ENCODE peak calls at places on chromosomes 5 and 9, in seven cellular contexts. D, P, B, L, E, X and O are unnamed samples.

GRCh38 chr9:136886610-136887597 is 588 bp downstream of the TRAF2 start:
- DNase-seq in D (no peak), P (no peak), B (peak), L (peak), E (peak), X (no peak), O (peak)

GRCh38 chr5:59548807-59549357 is 344.6 kb downstream of the PDE4D start:
- DNase-seq in D (no peak), P (no peak), B (peak), L (no peak), E (no peak), X (peak), O (no peak)

GRCh38 chr9:120712539-120713031 is 1.7 kb downstream of the MEGF9 start:
- DNase-seq in D (no peak), P (no peak), B (no peak), L (no peak), E (no peak), X (no peak), O (no peak)

GRCh38 chr5:151068189-151068570 is 12.7 kb downstream of the TNIP1 start:
- DNase-seq in D (no peak), P (no peak), B (no peak), L (no peak), E (no peak), X (no peak), O (no peak)

GRCh38 chr5:142300677-142301076 is 24.1 kb downstream of the SPRY4 start:
- DNase-seq in D (no peak), P (no peak), B (no peak), L (no peak), E (no peak), X (no peak), O (no peak)

GRCh38 chr5:31193591-31194457 is at the start of gene CDH6:
- DNase-seq in D (no peak), P (no peak), B (peak), L (peak), E (no peak), X (peak), O (peak)

GRCh38 chr5:42811591-42812392 is at the start of gene SELENOP:
- DNase-seq in D (peak), P (no peak), B (no peak), L (peak), E (peak), X (peak), O (peak)

GRCh38 chr5:77698920-77699319 is 60.4 kb upstream of the OTP start:
- DNase-seq in D (no peak), P (no peak), B (no peak), L (no peak), E (no peak), X (no peak), O (no peak)

GRCh38 chr5:6907320-6907918 is 194.2 kb downstream of the TENT4A start:
- DNase-seq in D (no peak), P (no peak), B (no peak), L (no peak), E (no peak), X (no peak), O (no peak)

GRCh38 chr5:151036556-151036955 is 16.2 kb downstream of the GPX3 start:
- DNase-seq in D (no peak), P (no peak), B (no peak), L (no peak), E (no peak), X (no peak), O (no peak)

GRCh38 chr5:148957591-148958202 is 105.2 kb downstream of the SH3TC2 start:
- DNase-seq in D (peak), P (no peak), B (no peak), L (peak), E (peak), X (peak), O (peak)

GRCh38 chr5:152704286-152704685 is 299.2 kb upstream of the NMUR2 start:
- DNase-seq in D (no peak), P (no peak), B (no peak), L (no peak), E (no peak), X (no peak), O (no peak)

GRCh38 chr5:14696851-14697250 is 32.3 kb downstream of the OTULIN start:
- DNase-seq in D (no peak), P (no peak), B (no peak), L (no peak), E (no peak), X (no peak), O (no peak)

GRCh38 chr9:104863180-104863883 is 64.6 kb downstream of the ABCA1 start:
- DNase-seq in D (peak), P (peak), B (peak), L (peak), E (peak), X (peak), O (peak)

GRCh38 chr5:171907731-171908343 is 98.6 kb downstream of the FBXW11 start:
- DNase-seq in D (peak), P (peak), B (peak), L (peak), E (peak), X (peak), O (peak)

GRCh38 chr9:95551406-95551805 is 34.6 kb upstream of the PTCH1 start:
- DNase-seq in D (no peak), P (no peak), B (no peak), L (no peak), E (no peak), X (no peak), O (no peak)

GRCh38 chr9:33133186-33133585 is 34.0 kb downstream of the B4GALT1 start:
- DNase-seq in D (no peak), P (no peak), B (no peak), L (no peak), E (no peak), X (no peak), O (no peak)

GRCh38 chr9:106670418-106670817 is 192.5 kb upstream of the ZNF462 start:
- DNase-seq in D (no peak), P (no peak), B (no peak), L (no peak), E (no peak), X (no peak), O (no peak)

GRCh38 chr5:143694357-143694756 is 117.6 kb upstream of the HMHB1 start:
- DNase-seq in D (no peak), P (no peak), B (no peak), L (no peak), E (no peak), X (no peak), O (no peak)

GRCh38 chr5:54761213-54761701 is 224.1 kb downstream of the ESM1 start:
- DNase-seq in D (no peak), P (no peak), B (no peak), L (no peak), E (peak), X (no peak), O (peak)

GRCh38 chr5:176742246-176743105 is 67.9 kb upstream of the UNC5A start:
- DNase-seq in D (peak), P (no peak), B (no peak), L (no peak), E (no peak), X (no peak), O (no peak)

GRCh38 chr9:18910858-18911257 is 122.2 kb downstream of the SAXO1 start:
- DNase-seq in D (no peak), P (no peak), B (no peak), L (no peak), E (peak), X (no peak), O (no peak)

GRCh38 chr9:136090768-136091581 is 4.1 kb downstream of the NACC2 start:
- DNase-seq in D (no peak), P (no peak), B (no peak), L (peak), E (peak), X (no peak), O (peak)

GRCh38 chr5:175517824-175518450 is 39.6 kb downstream of the SFXN1 start:
- DNase-seq in D (no peak), P (no peak), B (no peak), L (no peak), E (peak), X (peak), O (peak)

GRCh38 chr5:136666970-136667620 is 301.8 kb upstream of the TRPC7 start:
- DNase-seq in D (no peak), P (no peak), B (no peak), L (no peak), E (no peak), X (no peak), O (no peak)

GRCh38 chr5:93582677-93583524 is at the start of gene NR2F1:
- DNase-seq in D (peak), P (no peak), B (peak), L (peak), E (peak), X (peak), O (peak)

GRCh38 chr5:150740992-150741391 is 17.8 kb downstream of the DCTN4 start:
- DNase-seq in D (no peak), P (no peak), B (no peak), L (no peak), E (no peak), X (no peak), O (no peak)

GRCh38 chr9:71822935-71823334 is 54.6 kb upstream of the CEMIP2 start:
- DNase-seq in D (no peak), P (no peak), B (no peak), L (no peak), E (no peak), X (no peak), O (no peak)

GRCh38 chr5:88671808-88672499 is 211.0 kb downstream of the MEF2C start:
- DNase-seq in D (no peak), P (no peak), B (no peak), L (no peak), E (no peak), X (no peak), O (no peak)

GRCh38 chr5:97118623-97119022 is 23.8 kb downstream of the LIX1 start:
- DNase-seq in D (no peak), P (no peak), B (no peak), L (no peak), E (no peak), X (no peak), O (no peak)

GRCh38 chr5:98463676-98464075 is 309.8 kb upstream of the RGMB start:
- DNase-seq in D (no peak), P (no peak), B (no peak), L (no peak), E (no peak), X (no peak), O (no peak)

GRCh38 chr5:54083851-54084250 is 226.5 kb downstream of the ARL15 start:
- DNase-seq in D (no peak), P (no peak), B (no peak), L (no peak), E (no peak), X (peak), O (peak)

GRCh38 chr9:79616013-79616412 is 44.2 kb downstream of the TLE4 start:
- DNase-seq in D (no peak), P (no peak), B (no peak), L (no peak), E (no peak), X (no peak), O (no peak)

GRCh38 chr5:149785341-149785740 is 55.2 kb downstream of the PPARGC1B start:
- DNase-seq in D (peak), P (no peak), B (no peak), L (peak), E (no peak), X (no peak), O (no peak)

GRCh38 chr5:138753794-138754698 is 821 bp downstream of the CTNNA1 start:
- DNase-seq in D (peak), P (no peak), B (peak), L (peak), E (peak), X (peak), O (peak)

GRCh38 chr5:24804221-24804681 is 159.5 kb upstream of the CDH10 start:
- DNase-seq in D (no peak), P (no peak), B (no peak), L (no peak), E (no peak), X (peak), O (no peak)

DNA sequence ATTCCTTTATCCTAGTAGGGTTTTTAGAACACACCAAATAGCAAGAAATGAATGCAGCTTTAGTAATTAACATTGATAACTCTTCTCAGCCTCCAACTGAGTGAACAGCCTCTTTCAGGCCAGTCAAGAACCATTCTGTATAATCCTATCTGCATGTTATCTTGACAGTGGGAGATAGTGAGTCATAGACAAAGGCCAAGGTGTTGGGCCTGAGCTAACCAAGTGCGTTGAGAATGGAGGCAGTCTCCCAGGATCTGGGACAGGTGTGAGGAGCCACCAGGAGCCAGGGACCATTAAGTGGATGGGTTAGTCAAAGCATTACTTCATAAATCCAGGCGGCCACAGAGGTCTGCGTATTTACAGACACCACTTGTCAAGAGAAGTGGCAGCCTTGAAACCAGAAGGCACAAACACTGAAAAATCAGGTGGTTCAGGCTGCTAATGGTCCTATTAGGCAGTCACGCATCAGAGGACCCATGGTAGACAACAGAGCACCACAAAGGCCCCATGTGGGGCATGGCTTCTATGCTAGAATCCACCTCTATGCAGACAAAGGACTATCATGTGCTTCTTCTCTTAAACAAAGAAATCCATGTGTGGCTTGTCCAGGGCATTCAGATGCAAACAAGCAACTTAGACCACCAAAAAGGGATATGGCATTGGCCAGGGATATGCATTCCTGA is 409.7 kb upstream of the PIK3R1 start:
- DNase-seq in D (no peak), P (no peak), B (no peak), L (no peak), E (no peak), X (no peak), O (no peak)
- H3K4me3 ChIP-seq in D (no peak), P (no peak), B (no peak), L (no peak), E (no peak), X (no peak), O (no peak)

DNA sequence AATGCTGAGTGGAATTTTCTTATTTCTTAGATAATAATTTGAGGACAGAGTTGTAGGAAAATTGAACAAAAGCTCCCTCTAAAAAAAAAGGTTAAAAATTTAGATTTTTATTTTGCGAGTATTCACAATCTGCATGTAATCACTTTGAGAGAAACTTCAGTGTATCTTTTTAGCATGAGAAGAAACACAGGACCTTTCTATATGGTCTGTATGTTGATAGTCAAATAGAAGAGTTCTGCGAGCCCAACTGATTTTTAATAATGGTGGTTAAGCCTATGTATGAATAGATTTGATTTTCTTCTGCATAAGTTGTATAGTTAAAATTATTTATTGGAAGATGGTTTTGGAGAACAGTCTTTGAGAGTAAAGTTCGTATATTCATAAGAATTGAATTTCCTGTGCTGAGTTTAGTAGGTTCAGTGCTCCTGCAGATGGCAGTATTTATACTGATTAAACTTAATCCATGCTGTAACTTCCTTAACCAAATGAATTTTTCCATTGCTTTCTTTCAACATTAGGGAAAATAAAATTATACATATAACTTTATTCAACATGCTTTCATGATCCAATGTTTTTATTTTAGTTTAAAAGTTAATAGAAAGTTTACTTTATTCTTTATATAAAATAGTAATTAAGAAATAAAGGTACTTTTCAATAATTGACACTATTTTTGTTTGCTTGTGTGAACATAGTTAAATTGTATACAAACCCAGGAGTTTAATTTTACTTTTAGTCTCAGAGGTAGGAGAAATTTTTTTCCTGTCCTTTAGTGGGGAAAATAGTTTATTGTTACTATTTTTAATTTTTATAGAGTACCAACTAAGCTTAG is 19.6 kb downstream of the TCERG1 start:
- DNase-seq in D (no peak), P (no peak), B (peak), L (no peak), E (peak), X (peak), O (peak)
- TF ChIP-seq CTCF in D (peak), P (peak), B (peak), L (peak), E (peak), X (peak), O (peak)

GRCh38 chr9:69829484-69829883 is 8.9 kb downstream of the CFAP95 start:
- DNase-seq in D (no peak), P (no peak), B (no peak), L (no peak), E (no peak), X (no peak), O (no peak)
- H3K4me3 ChIP-seq in D (no peak), P (no peak), B (no peak), L (no peak), E (no peak), X (no peak), O (no peak)

GRCh38 chr5:80689627-80690026 is 34.8 kb upstream of the DHFR start:
- DNase-seq in D (no peak), P (no peak), B (no peak), L (no peak), E (no peak), X (no peak), O (no peak)
- TF ChIP-seq CTCF in D (no peak), P (no peak), B (no peak), L (no peak), E (no peak), X (no peak), O (no peak)

GRCh38 chr5:16508730-16509531 is 43.3 kb upstream of the ZNF622 start:
- DNase-seq in D (peak), P (no peak), B (no peak), L (peak), E (peak), X (peak), O (peak)
- H3K4me3 ChIP-seq in D (peak), P (no peak), B (no peak), L (no peak), E (no peak), X (no peak), O (peak)